ENCODE peak calls at places on chromosomes 16 and 17, in eight cellular contexts. One of them, this sample, is unnamed.

GRCh38 chr16:88809068-88809675 is 2.6 kb downstream of the APRT start:
- DNase-seq in GM23248: no peak
- DNase-seq in psoas muscle: no peak
- DNase-seq in tibial artery: peak
- DNase-seq in lower lobe of right lung: no peak
- DNase-seq in retinal pigment epithelial cell: no peak
- DNase-seq in foreskin fibroblast: no peak
- DNase-seq in cardiac muscle cell: no peak
- DNase-seq in this sample: no peak

GRCh38 chr16:88784074-88784855 is 755 bp downstream of the PIEZO1 start:
- DNase-seq in GM23248: peak
- DNase-seq in cardiac muscle cell: peak
- DNase-seq in psoas muscle: peak
- DNase-seq in lower lobe of right lung: peak
- DNase-seq in retinal pigment epithelial cell: no peak
- DNase-seq in foreskin fibroblast: peak
- DNase-seq in tibial artery: peak
- DNase-seq in this sample: no peak

GRCh38 chr16:58494981-58495860 is 4.7 kb upstream of the NDRG4 start:
- DNase-seq in cardiac muscle cell: peak
- DNase-seq in GM23248: peak
- DNase-seq in tibial artery: peak
- DNase-seq in foreskin fibroblast: peak
- DNase-seq in psoas muscle: peak
- DNase-seq in lower lobe of right lung: no peak
- DNase-seq in retinal pigment epithelial cell: peak
- DNase-seq in this sample: peak

GRCh38 chr17:80414508-80414802 is 512 bp upstream of the ENDOV start:
- DNase-seq in GM23248: no peak
- DNase-seq in lower lobe of right lung: no peak
- DNase-seq in psoas muscle: no peak
- DNase-seq in tibial artery: no peak
- DNase-seq in cardiac muscle cell: no peak
- DNase-seq in foreskin fibroblast: no peak
- DNase-seq in retinal pigment epithelial cell: no peak
- DNase-seq in this sample: no peak

GRCh38 chr16:77890075-77890474 is 101.7 kb downstream of the VAT1L start:
- DNase-seq in foreskin fibroblast: no peak
- DNase-seq in GM23248: no peak
- DNase-seq in retinal pigment epithelial cell: no peak
- DNase-seq in psoas muscle: no peak
- DNase-seq in lower lobe of right lung: no peak
- DNase-seq in tibial artery: no peak
- DNase-seq in cardiac muscle cell: no peak
- DNase-seq in this sample: no peak

GRCh38 chr16:77874347-77874746 is 86.0 kb downstream of the VAT1L start:
- DNase-seq in GM23248: no peak
- DNase-seq in cardiac muscle cell: no peak
- DNase-seq in foreskin fibroblast: no peak
- DNase-seq in tibial artery: no peak
- DNase-seq in lower lobe of right lung: no peak
- DNase-seq in psoas muscle: no peak
- DNase-seq in retinal pigment epithelial cell: no peak
- DNase-seq in this sample: no peak

GRCh38 chr16:57191056-57191536 is 5.0 kb downstream of the RSPRY1 start:
- DNase-seq in psoas muscle: no peak
- DNase-seq in foreskin fibroblast: peak
- DNase-seq in retinal pigment epithelial cell: no peak
- DNase-seq in GM23248: peak
- DNase-seq in tibial artery: no peak
- DNase-seq in cardiac muscle cell: no peak
- DNase-seq in lower lobe of right lung: no peak
- DNase-seq in this sample: no peak

GRCh38 chr16:82160226-82160625 is 9.8 kb downstream of the MPHOSPH6 start:
- DNase-seq in tibial artery: no peak
- DNase-seq in GM23248: no peak
- DNase-seq in psoas muscle: no peak
- DNase-seq in lower lobe of right lung: no peak
- DNase-seq in retinal pigment epithelial cell: no peak
- DNase-seq in foreskin fibroblast: no peak
- DNase-seq in cardiac muscle cell: no peak
- DNase-seq in this sample: no peak

GRCh38 chr17:40448213-40448638 is 5.0 kb downstream of the IGFBP4 start:
- DNase-seq in retinal pigment epithelial cell: no peak
- DNase-seq in foreskin fibroblast: no peak
- DNase-seq in tibial artery: peak
- DNase-seq in cardiac muscle cell: no peak
- DNase-seq in lower lobe of right lung: no peak
- DNase-seq in GM23248: peak
- DNase-seq in psoas muscle: peak
- DNase-seq in this sample: no peak

GRCh38 chr16:2967721-2968161 is 1.4 kb upstream of the PAQR4 start:
- DNase-seq in lower lobe of right lung: no peak
- DNase-seq in retinal pigment epithelial cell: no peak
- DNase-seq in GM23248: no peak
- DNase-seq in foreskin fibroblast: no peak
- DNase-seq in cardiac muscle cell: no peak
- DNase-seq in psoas muscle: no peak
- DNase-seq in tibial artery: no peak
- DNase-seq in this sample: no peak

GRCh38 chr17:74160656-74161500 is 42.6 kb upstream of the RPL38 start:
- DNase-seq in lower lobe of right lung: no peak
- DNase-seq in tibial artery: peak
- DNase-seq in GM23248: no peak
- DNase-seq in foreskin fibroblast: no peak
- DNase-seq in cardiac muscle cell: no peak
- DNase-seq in retinal pigment epithelial cell: no peak
- DNase-seq in psoas muscle: no peak
- DNase-seq in this sample: no peak

GRCh38 chr16:85400305-85401205 is 212.6 kb upstream of the GSE1 start:
- DNase-seq in foreskin fibroblast: no peak
- DNase-seq in lower lobe of right lung: peak
- DNase-seq in psoas muscle: no peak
- DNase-seq in tibial artery: peak
- DNase-seq in GM23248: no peak
- DNase-seq in retinal pigment epithelial cell: no peak
- DNase-seq in cardiac muscle cell: no peak
- DNase-seq in this sample: no peak

GRCh38 chr17:8479431-8479947 is 43.8 kb downstream of the NDEL1 start:
- DNase-seq in cardiac muscle cell: no peak
- DNase-seq in GM23248: peak
- DNase-seq in lower lobe of right lung: no peak
- DNase-seq in tibial artery: no peak
- DNase-seq in retinal pigment epithelial cell: no peak
- DNase-seq in foreskin fibroblast: peak
- DNase-seq in psoas muscle: peak
- DNase-seq in this sample: no peak

GRCh38 chr16:87310610-87311009 is 6.6 kb downstream of the C16orf95 start:
- DNase-seq in tibial artery: no peak
- DNase-seq in retinal pigment epithelial cell: no peak
- DNase-seq in foreskin fibroblast: no peak
- DNase-seq in cardiac muscle cell: no peak
- DNase-seq in psoas muscle: no peak
- DNase-seq in GM23248: no peak
- DNase-seq in lower lobe of right lung: no peak
- DNase-seq in this sample: no peak

GRCh38 chr17:77645441-77646430 is 312.8 kb upstream of the TNRC6C start:
- DNase-seq in tibial artery: no peak
- DNase-seq in GM23248: no peak
- DNase-seq in cardiac muscle cell: no peak
- DNase-seq in foreskin fibroblast: peak
- DNase-seq in lower lobe of right lung: no peak
- DNase-seq in psoas muscle: no peak
- DNase-seq in retinal pigment epithelial cell: no peak
- DNase-seq in this sample: no peak

GRCh38 chr17:7930841-7931631 is 710 bp downstream of the TRAPPC1 start:
- DNase-seq in foreskin fibroblast: no peak
- DNase-seq in lower lobe of right lung: no peak
- DNase-seq in retinal pigment epithelial cell: no peak
- DNase-seq in cardiac muscle cell: no peak
- DNase-seq in psoas muscle: no peak
- DNase-seq in tibial artery: no peak
- DNase-seq in GM23248: no peak
- DNase-seq in this sample: no peak

GRCh38 chr17:68315930-68316329 is 24.6 kb downstream of the ARSG start:
- DNase-seq in lower lobe of right lung: no peak
- DNase-seq in retinal pigment epithelial cell: no peak
- DNase-seq in cardiac muscle cell: no peak
- DNase-seq in tibial artery: no peak
- DNase-seq in psoas muscle: no peak
- DNase-seq in foreskin fibroblast: no peak
- DNase-seq in GM23248: no peak
- DNase-seq in this sample: no peak

GRCh38 chr17:68318103-68318991 is 27.1 kb downstream of the ARSG start:
- DNase-seq in GM23248: peak
- DNase-seq in lower lobe of right lung: no peak
- DNase-seq in tibial artery: no peak
- DNase-seq in psoas muscle: peak
- DNase-seq in foreskin fibroblast: peak
- DNase-seq in cardiac muscle cell: no peak
- DNase-seq in retinal pigment epithelial cell: peak
- DNase-seq in this sample: no peak

GRCh38 chr17:68319420-68320162 is 28.3 kb downstream of the ARSG start:
- DNase-seq in psoas muscle: no peak
- DNase-seq in foreskin fibroblast: no peak
- DNase-seq in GM23248: no peak
- DNase-seq in retinal pigment epithelial cell: no peak
- DNase-seq in cardiac muscle cell: no peak
- DNase-seq in lower lobe of right lung: no peak
- DNase-seq in tibial artery: no peak
- DNase-seq in this sample: no peak

GRCh38 chr17:68317458-68317857 is 26.2 kb downstream of the ARSG start:
- DNase-seq in cardiac muscle cell: no peak
- DNase-seq in retinal pigment epithelial cell: no peak
- DNase-seq in foreskin fibroblast: no peak
- DNase-seq in psoas muscle: no peak
- DNase-seq in lower lobe of right lung: no peak
- DNase-seq in GM23248: no peak
- DNase-seq in tibial artery: no peak
- DNase-seq in this sample: no peak

GRCh38 chr17:68314916-68315535 is 23.7 kb downstream of the ARSG start:
- DNase-seq in retinal pigment epithelial cell: no peak
- DNase-seq in cardiac muscle cell: no peak
- DNase-seq in GM23248: peak
- DNase-seq in foreskin fibroblast: no peak
- DNase-seq in tibial artery: no peak
- DNase-seq in lower lobe of right lung: no peak
- DNase-seq in psoas muscle: no peak
- DNase-seq in this sample: no peak
- H3K4me3 ChIP-seq in retinal pigment epithelial cell: no peak
- H3K4me3 ChIP-seq in cardiac muscle cell: no peak
- H3K4me3 ChIP-seq in GM23248: no peak
- H3K4me3 ChIP-seq in foreskin fibroblast: no peak
- H3K4me3 ChIP-seq in tibial artery: no peak
- H3K4me3 ChIP-seq in lower lobe of right lung: no peak
- H3K4me3 ChIP-seq in psoas muscle: no peak
- H3K4me3 ChIP-seq in this sample: no peak

DNA sequence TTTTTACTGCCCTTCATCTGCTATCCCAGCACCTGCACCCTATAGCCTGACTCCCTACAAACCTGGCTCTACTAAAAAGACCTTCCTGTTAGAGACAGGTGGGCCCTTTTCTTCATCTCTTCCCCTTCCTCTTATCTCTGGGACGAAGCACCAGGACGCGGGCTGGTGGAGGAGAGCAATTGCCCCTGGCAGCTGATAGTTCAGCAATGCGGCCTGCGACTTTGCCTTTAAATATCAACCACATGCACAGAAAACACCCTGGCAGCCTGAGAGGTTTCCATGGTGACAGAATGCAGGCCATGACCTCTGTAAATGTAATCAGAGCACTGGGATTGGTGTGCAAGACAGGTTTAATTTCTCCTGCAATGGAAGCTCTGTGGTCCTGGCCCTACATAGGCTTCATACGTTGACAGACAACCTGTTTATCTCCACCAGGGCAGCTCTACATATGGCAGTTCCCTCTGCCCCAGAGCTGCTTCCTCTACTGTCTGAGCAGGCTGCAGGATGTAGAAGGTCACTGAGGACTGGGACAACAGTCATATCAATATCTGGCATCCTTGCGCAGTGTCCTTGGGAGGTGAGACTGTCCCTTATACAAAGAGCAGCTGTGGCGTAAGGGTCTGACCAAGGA is 10.0 kb upstream of the SKAP1 start:
- DNase-seq in psoas muscle: no peak
- DNase-seq in GM23248: no peak
- DNase-seq in tibial artery: no peak
- DNase-seq in foreskin fibroblast: no peak
- DNase-seq in retinal pigment epithelial cell: peak
- DNase-seq in lower lobe of right lung: no peak
- DNase-seq in cardiac muscle cell: peak
- DNase-seq in this sample: no peak
- H3K4me3 ChIP-seq in psoas muscle: no peak
- H3K4me3 ChIP-seq in GM23248: no peak
- H3K4me3 ChIP-seq in tibial artery: no peak
- H3K4me3 ChIP-seq in foreskin fibroblast: no peak
- H3K4me3 ChIP-seq in retinal pigment epithelial cell: no peak
- H3K4me3 ChIP-seq in lower lobe of right lung: no peak
- H3K4me3 ChIP-seq in cardiac muscle cell: no peak
- H3K4me3 ChIP-seq in this sample: no peak

DNA sequence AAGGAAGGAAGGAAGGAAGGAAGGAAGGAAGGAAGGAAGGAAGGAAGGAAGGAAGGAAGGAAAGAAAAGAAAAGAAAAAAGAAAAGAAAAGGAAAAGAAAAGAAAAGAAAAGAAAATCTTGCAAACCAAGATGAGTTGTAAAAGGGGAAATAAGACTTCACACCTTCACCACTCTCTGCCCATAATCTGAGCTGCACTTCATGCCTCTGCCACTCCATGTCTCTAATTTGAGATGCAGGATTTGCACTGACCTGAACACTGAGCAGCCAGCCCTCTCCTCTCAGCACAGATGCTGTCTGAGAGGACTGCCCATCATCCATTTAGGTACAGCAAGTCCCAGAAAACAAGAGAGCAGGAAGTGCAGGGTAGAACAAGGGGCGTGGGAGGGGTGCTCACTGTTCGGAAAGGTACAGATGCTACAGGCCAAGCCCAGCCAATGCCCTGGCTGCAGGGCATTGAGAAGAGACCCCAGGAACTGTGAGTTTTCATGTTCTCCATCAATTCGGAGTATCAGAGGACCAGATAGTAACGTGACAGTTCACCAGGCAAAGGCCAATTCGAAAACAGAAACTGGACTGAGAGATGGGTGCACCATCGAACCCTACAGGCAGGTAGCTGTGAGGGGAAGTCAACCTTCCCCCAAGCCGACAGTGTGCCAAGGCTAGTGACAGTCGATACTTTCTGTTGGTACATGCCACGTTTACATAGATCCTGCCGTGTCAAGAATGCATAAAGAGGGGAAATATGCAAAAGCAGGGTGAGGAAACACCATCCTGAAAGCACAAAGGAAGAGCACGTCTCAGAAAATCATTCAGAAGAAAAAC is 141.9 kb upstream of the RCVRN start:
- DNase-seq in foreskin fibroblast: no peak
- DNase-seq in cardiac muscle cell: no peak
- DNase-seq in psoas muscle: no peak
- DNase-seq in tibial artery: no peak
- DNase-seq in lower lobe of right lung: no peak
- DNase-seq in retinal pigment epithelial cell: no peak
- DNase-seq in GM23248: no peak
- DNase-seq in this sample: no peak
- H3K4me3 ChIP-seq in foreskin fibroblast: no peak
- H3K4me3 ChIP-seq in cardiac muscle cell: no peak
- H3K4me3 ChIP-seq in psoas muscle: no peak
- H3K4me3 ChIP-seq in tibial artery: no peak
- H3K4me3 ChIP-seq in lower lobe of right lung: no peak
- H3K4me3 ChIP-seq in retinal pigment epithelial cell: no peak
- H3K4me3 ChIP-seq in GM23248: no peak
- H3K4me3 ChIP-seq in this sample: no peak

GRCh38 chr16:19907161-19907992 is 22.7 kb upstream of the GPRC5B start:
- DNase-seq in foreskin fibroblast: peak
- DNase-seq in tibial artery: peak
- DNase-seq in GM23248: peak
- DNase-seq in psoas muscle: peak
- DNase-seq in cardiac muscle cell: peak
- DNase-seq in lower lobe of right lung: peak
- DNase-seq in retinal pigment epithelial cell: no peak
- DNase-seq in this sample: no peak
- H3K4me3 ChIP-seq in foreskin fibroblast: no peak
- H3K4me3 ChIP-seq in tibial artery: no peak
- H3K4me3 ChIP-seq in GM23248: no peak
- H3K4me3 ChIP-seq in psoas muscle: no peak
- H3K4me3 ChIP-seq in cardiac muscle cell: no peak
- H3K4me3 ChIP-seq in lower lobe of right lung: peak
- H3K4me3 ChIP-seq in retinal pigment epithelial cell: no peak
- H3K4me3 ChIP-seq in this sample: no peak